ENCODE peak calls at places on chromosomes 7 and 10, in seven cellular contexts. R, U, P, L, K, Z and T are unnamed samples.

GRCh38 chr7:50627824-50628361 is 62.7 kb upstream of the DDC start:
- DNase-seq in R (no peak), U (no peak), P (no peak), L (no peak), K (no peak), Z (no peak), T (no peak)

GRCh38 chr10:110212119-110213006 is 5.0 kb downstream of the MXI1 start:
- DNase-seq in R (no peak), U (no peak), P (no peak), L (no peak), K (no peak), Z (no peak), T (no peak)

GRCh38 chr10:73647211-73647874 is 6.1 kb upstream of the MYOZ1 start:
- DNase-seq in R (peak), U (peak), P (no peak), L (peak), K (no peak), Z (no peak), T (peak)

GRCh38 chr10:99395750-99396445 is 34.5 kb downstream of the GOT1 start:
- DNase-seq in R (no peak), U (no peak), P (peak), L (peak), K (no peak), Z (no peak), T (peak)

GRCh38 chr10:92897916-92898315 is 49.6 kb downstream of the EXOC6 start:
- DNase-seq in R (no peak), U (no peak), P (no peak), L (no peak), K (no peak), Z (no peak), T (no peak)

GRCh38 chr7:73904219-73905136 is 43.5 kb downstream of the TMEM270 start:
- DNase-seq in R (no peak), U (no peak), P (no peak), L (no peak), K (no peak), Z (no peak), T (peak)

GRCh38 chr10:110461088-110461487 is 36.6 kb upstream of the DUSP5 start:
- DNase-seq in R (no peak), U (no peak), P (no peak), L (no peak), K (no peak), Z (no peak), T (no peak)

GRCh38 chr10:52746169-52746568 is 26.4 kb downstream of the MBL2 start:
- DNase-seq in R (no peak), U (no peak), P (no peak), L (no peak), K (no peak), Z (no peak), T (no peak)